ENCODE peak calls at places on chromosomes 3 and 15, in seven cellular contexts. One of them, this sample, is unnamed.

GRCh38 chr3:148880681-148881080 is 15.6 kb downstream of the CPA3 start:
- DNase-seq in T-cell: no peak
- DNase-seq in H1: no peak
- DNase-seq in effector CD4-positive, alpha-beta T cell: no peak
- DNase-seq in astrocyte of the cerebellum: no peak
- DNase-seq in posterior vena cava: no peak
- DNase-seq in activated naive CD4-positive, alpha-beta T cell: no peak
- DNase-seq in this sample: no peak

GRCh38 chr3:188212308-188212969 is 58.5 kb downstream of the LPP start:
- DNase-seq in activated naive CD4-positive, alpha-beta T cell: no peak
- DNase-seq in T-cell: no peak
- DNase-seq in astrocyte of the cerebellum: no peak
- DNase-seq in effector CD4-positive, alpha-beta T cell: no peak
- DNase-seq in posterior vena cava: peak; percentile 81
- DNase-seq in H1: peak; percentile 38
- DNase-seq in this sample: no peak

GRCh38 chr3:22542311-22542710 is 660.8 kb upstream of the UBE2E2 start:
- DNase-seq in astrocyte of the cerebellum: no peak
- DNase-seq in posterior vena cava: no peak
- DNase-seq in effector CD4-positive, alpha-beta T cell: no peak
- DNase-seq in activated naive CD4-positive, alpha-beta T cell: no peak
- DNase-seq in H1: no peak
- DNase-seq in T-cell: no peak
- DNase-seq in this sample: no peak

GRCh38 chr3:43389388-43390254 is 103.3 kb downstream of the SNRK start:
- DNase-seq in astrocyte of the cerebellum: peak; percentile 22
- DNase-seq in posterior vena cava: no peak
- DNase-seq in activated naive CD4-positive, alpha-beta T cell: no peak
- DNase-seq in T-cell: peak; percentile 74
- DNase-seq in effector CD4-positive, alpha-beta T cell: peak; percentile 67
- DNase-seq in H1: no peak
- DNase-seq in this sample: peak; percentile 60

GRCh38 chr15:20341901-20342605 is 199.5 kb downstream of the GOLGA6L6 start:
- DNase-seq in T-cell: peak; percentile 63
- DNase-seq in effector CD4-positive, alpha-beta T cell: no peak
- DNase-seq in activated naive CD4-positive, alpha-beta T cell: no peak
- DNase-seq in posterior vena cava: peak; percentile 94
- DNase-seq in H1: no peak
- DNase-seq in astrocyte of the cerebellum: no peak
- DNase-seq in this sample: peak; percentile 78

GRCh38 chr3:35832140-35832571 is 192.8 kb downstream of the ARPP21 start:
- DNase-seq in T-cell: no peak
- DNase-seq in posterior vena cava: no peak
- DNase-seq in astrocyte of the cerebellum: no peak
- DNase-seq in effector CD4-positive, alpha-beta T cell: no peak
- DNase-seq in activated naive CD4-positive, alpha-beta T cell: no peak
- DNase-seq in H1: no peak
- DNase-seq in this sample: no peak

GRCh38 chr3:12947504-12948369 is 106.4 kb upstream of the RPL32 start:
- DNase-seq in astrocyte of the cerebellum: no peak
- DNase-seq in posterior vena cava: no peak
- DNase-seq in T-cell: no peak
- DNase-seq in activated naive CD4-positive, alpha-beta T cell: no peak
- DNase-seq in effector CD4-positive, alpha-beta T cell: no peak
- DNase-seq in H1: no peak
- DNase-seq in this sample: no peak

GRCh38 chr15:68256675-68257450 is 20.7 kb upstream of the FEM1B start:
- DNase-seq in activated naive CD4-positive, alpha-beta T cell: no peak
- DNase-seq in astrocyte of the cerebellum: peak; percentile 20
- DNase-seq in effector CD4-positive, alpha-beta T cell: peak; percentile 24
- DNase-seq in H1: peak; percentile 88
- DNase-seq in T-cell: peak; percentile 46
- DNase-seq in posterior vena cava: peak; percentile 96
- DNase-seq in this sample: peak; percentile 38

GRCh38 chr15:58392141-58392540 is 39.6 kb upstream of the LIPC start:
- DNase-seq in posterior vena cava: no peak
- DNase-seq in activated naive CD4-positive, alpha-beta T cell: no peak
- DNase-seq in T-cell: no peak
- DNase-seq in H1: no peak
- DNase-seq in effector CD4-positive, alpha-beta T cell: no peak
- DNase-seq in astrocyte of the cerebellum: no peak
- DNase-seq in this sample: no peak

GRCh38 chr3:66480666-66481065 is 20.2 kb downstream of the LRIG1 start:
- DNase-seq in posterior vena cava: no peak
- DNase-seq in astrocyte of the cerebellum: no peak
- DNase-seq in T-cell: peak; percentile 48
- DNase-seq in activated naive CD4-positive, alpha-beta T cell: no peak
- DNase-seq in effector CD4-positive, alpha-beta T cell: peak; percentile 19
- DNase-seq in H1: no peak
- DNase-seq in this sample: peak; percentile 14

GRCh38 chr3:50256978-50257890 is 11.7 kb upstream of the SEMA3B start:
- DNase-seq in posterior vena cava: no peak
- DNase-seq in effector CD4-positive, alpha-beta T cell: no peak
- DNase-seq in activated naive CD4-positive, alpha-beta T cell: no peak
- DNase-seq in astrocyte of the cerebellum: no peak
- DNase-seq in T-cell: no peak
- DNase-seq in H1: no peak
- DNase-seq in this sample: no peak

GRCh38 chr3:43024183-43024865 is 45.2 kb downstream of the GASK1A start:
- DNase-seq in T-cell: peak; percentile 57
- DNase-seq in H1: no peak
- DNase-seq in effector CD4-positive, alpha-beta T cell: peak; percentile 35
- DNase-seq in activated naive CD4-positive, alpha-beta T cell: no peak
- DNase-seq in posterior vena cava: no peak
- DNase-seq in astrocyte of the cerebellum: no peak
- DNase-seq in this sample: peak; percentile 72

GRCh38 chr3:115659253-115659652 is 35.9 kb downstream of the GAP43 start:
- DNase-seq in effector CD4-positive, alpha-beta T cell: no peak
- DNase-seq in posterior vena cava: no peak
- DNase-seq in activated naive CD4-positive, alpha-beta T cell: no peak
- DNase-seq in H1: no peak
- DNase-seq in T-cell: no peak
- DNase-seq in astrocyte of the cerebellum: no peak
- DNase-seq in this sample: no peak

GRCh38 chr3:155424041-155424605 is 130.6 kb upstream of the STRIT1 start:
- DNase-seq in T-cell: no peak
- DNase-seq in H1: no peak
- DNase-seq in effector CD4-positive, alpha-beta T cell: no peak
- DNase-seq in astrocyte of the cerebellum: no peak
- DNase-seq in posterior vena cava: no peak
- DNase-seq in activated naive CD4-positive, alpha-beta T cell: no peak
- DNase-seq in this sample: no peak

GRCh38 chr3:114551770-114552526 is 258.1 kb downstream of the TIGIT start:
- DNase-seq in effector CD4-positive, alpha-beta T cell: no peak
- DNase-seq in T-cell: no peak
- DNase-seq in activated naive CD4-positive, alpha-beta T cell: no peak
- DNase-seq in astrocyte of the cerebellum: peak; percentile 27
- DNase-seq in posterior vena cava: no peak
- DNase-seq in H1: no peak
- DNase-seq in this sample: no peak

GRCh38 chr3:57756022-57756527 is at the start of gene SLMAP:
- DNase-seq in posterior vena cava: peak; percentile 99
- DNase-seq in astrocyte of the cerebellum: peak; percentile 94
- DNase-seq in activated naive CD4-positive, alpha-beta T cell: peak; percentile 75
- DNase-seq in effector CD4-positive, alpha-beta T cell: peak; percentile 97
- DNase-seq in H1: peak; percentile 87
- DNase-seq in T-cell: peak; percentile 97
- DNase-seq in this sample: peak; percentile 96

GRCh38 chr3:115350606-115351005 is 203.5 kb upstream of the ZBTB20 start:
- DNase-seq in H1: no peak
- DNase-seq in effector CD4-positive, alpha-beta T cell: no peak
- DNase-seq in activated naive CD4-positive, alpha-beta T cell: no peak
- DNase-seq in astrocyte of the cerebellum: no peak
- DNase-seq in posterior vena cava: no peak
- DNase-seq in T-cell: no peak
- DNase-seq in this sample: no peak

GRCh38 chr3:130565224-130565623 is 48.2 kb downstream of the COL6A6 start:
- DNase-seq in astrocyte of the cerebellum: no peak
- DNase-seq in H1: no peak
- DNase-seq in posterior vena cava: no peak
- DNase-seq in T-cell: no peak
- DNase-seq in effector CD4-positive, alpha-beta T cell: no peak
- DNase-seq in activated naive CD4-positive, alpha-beta T cell: no peak
- DNase-seq in this sample: no peak

GRCh38 chr3:89570465-89570864 is 463.0 kb downstream of the EPHA3 start:
- DNase-seq in activated naive CD4-positive, alpha-beta T cell: no peak
- DNase-seq in effector CD4-positive, alpha-beta T cell: no peak
- DNase-seq in astrocyte of the cerebellum: no peak
- DNase-seq in H1: no peak
- DNase-seq in posterior vena cava: no peak
- DNase-seq in T-cell: no peak
- DNase-seq in this sample: no peak

GRCh38 chr3:169769287-169770181 is at the start of gene ACTRT3:
- DNase-seq in astrocyte of the cerebellum: no peak
- DNase-seq in H1: no peak
- DNase-seq in T-cell: peak; percentile 48
- DNase-seq in posterior vena cava: peak; percentile 92
- DNase-seq in effector CD4-positive, alpha-beta T cell: peak; percentile 39
- DNase-seq in activated naive CD4-positive, alpha-beta T cell: peak; percentile 8
- DNase-seq in this sample: peak; percentile 34

GRCh38 chr3:153159771-153160397 is 2.1 kb upstream of the RAP2B start:
- DNase-seq in T-cell: no peak
- DNase-seq in activated naive CD4-positive, alpha-beta T cell: no peak
- DNase-seq in posterior vena cava: no peak
- DNase-seq in effector CD4-positive, alpha-beta T cell: no peak
- DNase-seq in H1: no peak
- DNase-seq in astrocyte of the cerebellum: no peak
- DNase-seq in this sample: no peak

GRCh38 chr3:165192610-165193192 is 3.5 kb downstream of the SLITRK3 start:
- DNase-seq in H1: peak; percentile 59
- DNase-seq in posterior vena cava: no peak
- DNase-seq in activated naive CD4-positive, alpha-beta T cell: no peak
- DNase-seq in T-cell: no peak
- DNase-seq in astrocyte of the cerebellum: no peak
- DNase-seq in effector CD4-positive, alpha-beta T cell: no peak
- DNase-seq in this sample: no peak

GRCh38 chr3:42166662-42167300 is 75.6 kb downstream of the TRAK1 start:
- DNase-seq in activated naive CD4-positive, alpha-beta T cell: no peak
- DNase-seq in astrocyte of the cerebellum: no peak
- DNase-seq in posterior vena cava: no peak
- DNase-seq in effector CD4-positive, alpha-beta T cell: no peak
- DNase-seq in H1: no peak
- DNase-seq in T-cell: no peak
- DNase-seq in this sample: no peak

GRCh38 chr3:12194209-12194608 is 35.5 kb upstream of the TIMP4 start:
- DNase-seq in activated naive CD4-positive, alpha-beta T cell: no peak
- DNase-seq in H1: no peak
- DNase-seq in astrocyte of the cerebellum: peak; percentile 74
- DNase-seq in effector CD4-positive, alpha-beta T cell: no peak
- DNase-seq in T-cell: no peak
- DNase-seq in posterior vena cava: no peak
- DNase-seq in this sample: peak; percentile 84

GRCh38 chr3:72896996-72897757 is 9.3 kb downstream of the GXYLT2 start:
- DNase-seq in astrocyte of the cerebellum: no peak
- DNase-seq in posterior vena cava: no peak
- DNase-seq in H1: no peak
- DNase-seq in activated naive CD4-positive, alpha-beta T cell: no peak
- DNase-seq in effector CD4-positive, alpha-beta T cell: no peak
- DNase-seq in T-cell: no peak
- DNase-seq in this sample: no peak

GRCh38 chr15:71256934-71257333 is 141.7 kb downstream of the THSD4 start:
- DNase-seq in astrocyte of the cerebellum: no peak
- DNase-seq in T-cell: no peak
- DNase-seq in activated naive CD4-positive, alpha-beta T cell: no peak
- DNase-seq in effector CD4-positive, alpha-beta T cell: no peak
- DNase-seq in H1: no peak
- DNase-seq in posterior vena cava: no peak
- DNase-seq in this sample: no peak

GRCh38 chr15:50819344-50819743 is 53.8 kb upstream of the SPPL2A start:
- DNase-seq in activated naive CD4-positive, alpha-beta T cell: no peak
- DNase-seq in H1: no peak
- DNase-seq in astrocyte of the cerebellum: no peak
- DNase-seq in posterior vena cava: no peak
- DNase-seq in T-cell: no peak
- DNase-seq in effector CD4-positive, alpha-beta T cell: no peak
- DNase-seq in this sample: no peak

GRCh38 chr3:159711560-159712333 is 276.9 kb upstream of the IL12A start:
- DNase-seq in activated naive CD4-positive, alpha-beta T cell: no peak
- DNase-seq in T-cell: no peak
- DNase-seq in H1: no peak
- DNase-seq in posterior vena cava: peak; percentile 78
- DNase-seq in astrocyte of the cerebellum: peak; percentile 57
- DNase-seq in effector CD4-positive, alpha-beta T cell: no peak
- DNase-seq in this sample: no peak

GRCh38 chr15:75091814-75092213 is 68.4 kb downstream of the PPCDC start:
- DNase-seq in posterior vena cava: no peak
- DNase-seq in effector CD4-positive, alpha-beta T cell: no peak
- DNase-seq in H1: no peak
- DNase-seq in T-cell: no peak
- DNase-seq in astrocyte of the cerebellum: peak; percentile 31
- DNase-seq in activated naive CD4-positive, alpha-beta T cell: no peak
- DNase-seq in this sample: no peak

GRCh38 chr3:179451335-179452165 is at the start of gene GNB4:
- DNase-seq in astrocyte of the cerebellum: peak; percentile 60
- DNase-seq in T-cell: peak; percentile 8
- DNase-seq in posterior vena cava: peak; percentile 95
- DNase-seq in activated naive CD4-positive, alpha-beta T cell: no peak
- DNase-seq in effector CD4-positive, alpha-beta T cell: peak; percentile 4
- DNase-seq in H1: peak; percentile 27
- DNase-seq in this sample: peak; percentile 23

GRCh38 chr3:110397115-110397514 is 674.5 kb upstream of the NECTIN3 start:
- DNase-seq in H1: no peak
- DNase-seq in astrocyte of the cerebellum: no peak
- DNase-seq in posterior vena cava: no peak
- DNase-seq in effector CD4-positive, alpha-beta T cell: no peak
- DNase-seq in activated naive CD4-positive, alpha-beta T cell: no peak
- DNase-seq in T-cell: no peak
- DNase-seq in this sample: no peak

GRCh38 chr3:186268616-186269448 is 93.2 kb downstream of the DGKG start:
- DNase-seq in T-cell: no peak
- DNase-seq in posterior vena cava: no peak
- DNase-seq in H1: no peak
- DNase-seq in effector CD4-positive, alpha-beta T cell: no peak
- DNase-seq in astrocyte of the cerebellum: no peak
- DNase-seq in activated naive CD4-positive, alpha-beta T cell: no peak
- DNase-seq in this sample: no peak